ENCODE peak calls at places on chromosomes 12 and 14, in six cellular contexts. T is right cardiac atrium, L is NT2/D1, V is GM04504, R is colonic mucosa, D is type B pancreatic cell. A is an unnamed sample.

GRCh38 chr12:123431951-123432886 is 4.3 kb downstream of the RILPL2 start:
- DNase-seq in T (no peak), L (no peak), V (no peak), R (no peak), D (no peak), A (no peak)

GRCh38 chr12:849192-849527 is 96.8 kb downstream of the WNK1 start:
- DNase-seq in T (no peak), L (no peak), V (no peak), R (no peak), D (no peak), A (no peak)

GRCh38 chr12:21301-22189 is 45.0 kb upstream of the IQSEC3 start:
- DNase-seq in T (no peak), L (no peak), V (no peak), R (no peak), D (no peak), A (no peak)

GRCh38 chr12:108459106-108459505 is 56.0 kb upstream of the FICD start:
- DNase-seq in T (no peak), L (no peak), V (no peak), R (no peak), D (no peak), A (no peak)

GRCh38 chr12:131565256-131566005 is 145.5 kb upstream of the SFSWAP start:
- DNase-seq in T (no peak), L (no peak), V (no peak), R (no peak), D (no peak), A (no peak)

GRCh38 chr12:62764251-62764650 is 170.7 kb downstream of the PPM1H start:
- DNase-seq in T (no peak), L (no peak), V (no peak), R (no peak), D (no peak), A (no peak)

GRCh38 chr14:51419685-51420084 is 179.6 kb downstream of the TMX1 start:
- DNase-seq in T (no peak), L (no peak), V (no peak), R (no peak), D (no peak), A (no peak)

GRCh38 chr14:29240046-29240445 is 473.5 kb downstream of the FOXG1 start:
- DNase-seq in T (no peak), L (no peak), V (peak), R (no peak), D (no peak), A (no peak)

GRCh38 chr14:66401447-66402095 is 84.6 kb upstream of the CCDC196 start:
- DNase-seq in T (no peak), L (no peak), V (no peak), R (no peak), D (no peak), A (no peak)

GRCh38 chr12:108484431-108484830 is 30.6 kb upstream of the FICD start:
- DNase-seq in T (no peak), L (no peak), V (no peak), R (no peak), D (no peak), A (no peak)

GRCh38 chr14:24280797-24281460 is 9.5 kb upstream of the RABGGTA start:
- DNase-seq in T (no peak), L (no peak), V (no peak), R (no peak), D (no peak), A (no peak)

GRCh38 chr12:75478395-75478794 is 2.2 kb upstream of the GLIPR1 start:
- DNase-seq in T (no peak), L (no peak), V (no peak), R (no peak), D (no peak), A (no peak)

GRCh38 chr12:127538325-127538724 is 728.6 kb upstream of the TMEM132C start:
- DNase-seq in T (no peak), L (no peak), V (no peak), R (no peak), D (no peak), A (no peak)

GRCh38 chr14:104117341-104118005 is 20.9 kb upstream of the KIF26A start:
- DNase-seq in T (peak), L (no peak), V (no peak), R (peak), D (no peak), A (no peak)

GRCh38 chr12:21615441-21615840 is 10.8 kb upstream of the GYS2 start:
- DNase-seq in T (no peak), L (no peak), V (no peak), R (no peak), D (no peak), A (no peak)

GRCh38 chr12:93080994-93081809 is 152.1 kb upstream of the EEA1 start:
- DNase-seq in T (no peak), L (peak), V (no peak), R (no peak), D (no peak), A (no peak)

GRCh38 chr14:64701660-64702059 is 2.6 kb upstream of the PLEKHG3 start:
- DNase-seq in T (no peak), L (no peak), V (no peak), R (no peak), D (no peak), A (no peak)

GRCh38 chr12:107461222-107461980 is 224.2 kb upstream of the PWP1 start:
- DNase-seq in T (no peak), L (no peak), V (peak), R (no peak), D (no peak), A (peak)